ENCODE peak calls at places on chromosomes 16 and 17, in nine cellular contexts. U, Y, R, Q, E, O, D, I and N are unnamed samples.

GRCh38 chr16:65226077-65226476 is 104.2 kb upstream of the CDH11 start:
- DNase-seq in Q (no peak), Y (no peak), R (no peak), D (no peak), E (no peak), U (no peak), O (no peak), I (peak), N (no peak)

GRCh38 chr17:50268632-50269287 is 5.5 kb upstream of the TMEM92 start:
- DNase-seq in O (no peak), U (no peak), Q (no peak), R (peak), E (peak), I (no peak), D (no peak), Y (no peak), N (no peak)

GRCh38 chr17:6753006-6753445 is 2.8 kb upstream of the XAF1 start:
- DNase-seq in Y (no peak), Q (peak), D (peak), I (peak), R (peak), O (peak), E (peak), U (peak), N (no peak)

GRCh38 chr16:19389246-19389645 is 28.4 kb upstream of the TMC5 start:
- DNase-seq in I (peak), O (no peak), R (no peak), U (peak), D (peak), Y (peak), E (no peak), Q (no peak), N (peak)

GRCh38 chr17:37762669-37763068 is 17.8 kb upstream of the HNF1B start:
- DNase-seq in R (no peak), Q (no peak), Y (no peak), U (no peak), D (no peak), E (peak), O (no peak), I (no peak), N (no peak)

GRCh38 chr16:56649271-56649670 is 2.4 kb upstream of the MT1B start:
- DNase-seq in D (no peak), O (no peak), Q (no peak), E (no peak), U (no peak), I (no peak), Y (no peak), R (no peak), N (no peak)

GRCh38 chr17:41184480-41184961 is at the start of gene KRTAP4-1:
- DNase-seq in U (no peak), Y (no peak), Q (no peak), E (no peak), R (no peak), I (no peak), O (no peak), D (no peak), N (no peak)

GRCh38 chr17:37259030-37259735 is 116.6 kb upstream of the C17orf78 start:
- DNase-seq in U (peak), R (no peak), D (no peak), I (no peak), Q (no peak), O (no peak), Y (no peak), E (peak), N (peak)

GRCh38 chr17:35088647-35088910 is 25.1 kb upstream of the RFFL start:
- DNase-seq in D (no peak), I (no peak), E (no peak), U (no peak), Y (no peak), O (peak), Q (no peak), R (no peak), N (no peak)

GRCh38 chr17:50660042-50660886 is 25.6 kb downstream of the ABCC3 start:
- DNase-seq in O (peak), U (no peak), D (no peak), E (peak), Q (no peak), Y (no peak), I (no peak), R (no peak), N (no peak)

GRCh38 chr16:2584742-2585650 is 47.2 kb downstream of the PDPK1 start:
- DNase-seq in R (peak), D (no peak), I (no peak), U (no peak), O (peak), Q (no peak), E (peak), Y (no peak), N (no peak)

GRCh38 chr17:50630524-50631194 is 4.0 kb upstream of the ABCC3 start:
- DNase-seq in E (no peak), I (peak), R (no peak), U (peak), Q (no peak), Y (peak), O (peak), D (peak), N (peak)

GRCh38 chr17:8608001-8608400 is 22.5 kb downstream of the MYH10 start:
- DNase-seq in E (no peak), R (no peak), I (no peak), D (no peak), O (no peak), Y (no peak), Q (no peak), U (no peak), N (no peak)
- H3K27ac ChIP-seq in E (no peak), R (no peak), I (peak), D (no peak), O (no peak), Y (no peak), Q (no peak), U (no peak), N (no peak)

DNA sequence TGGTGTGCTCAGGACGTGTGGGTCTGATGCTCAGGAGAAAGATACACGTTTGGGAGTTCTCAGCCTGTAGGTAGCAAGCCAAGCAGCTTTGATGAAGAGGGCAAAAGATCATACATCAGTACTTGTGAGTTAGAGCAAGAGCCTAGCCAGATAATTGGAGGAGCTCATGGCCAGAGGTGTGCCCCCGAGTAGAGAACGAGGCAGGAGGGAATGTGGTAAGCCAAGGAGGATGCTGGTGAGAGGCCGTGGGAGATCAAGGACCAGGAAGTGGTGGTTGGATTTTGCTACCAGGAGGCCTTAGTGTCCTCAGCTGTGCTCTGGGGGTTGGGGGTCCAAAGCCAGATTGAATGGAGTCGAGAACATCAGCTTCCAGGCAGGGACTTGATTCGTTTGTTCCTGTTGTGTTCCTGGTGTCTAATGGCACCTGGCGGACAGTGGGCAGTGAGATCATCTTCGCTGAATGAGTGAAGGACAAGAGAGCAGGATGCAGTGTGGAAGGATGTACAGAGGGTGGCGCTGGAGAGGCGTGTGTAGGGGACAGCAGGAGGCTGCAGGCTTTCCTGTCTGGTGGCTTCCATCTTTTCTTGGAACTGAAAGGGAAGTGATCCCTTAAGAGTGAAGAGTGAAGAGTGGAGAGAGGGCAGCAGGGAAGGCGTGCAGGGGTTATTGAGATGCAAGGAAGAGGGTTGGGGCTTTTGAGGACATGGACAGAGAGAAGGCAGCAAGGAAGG is 11.6 kb downstream of the FBXL19 start:
- DNase-seq in E (peak), O (no peak), R (no peak), U (peak), D (no peak), Q (no peak), Y (peak), I (peak), N (no peak)
- TF ChIP-seq CTCF in E (peak), O (peak), R (no peak), U (peak), D (peak), Q (peak), Y (peak), I (peak), N (peak)

GRCh38 chr16:9843424-9844013 is 338.7 kb downstream of the GRIN2A start:
- DNase-seq in U (no peak), O (no peak), E (no peak), Y (no peak), I (no peak), R (no peak), Q (no peak), D (no peak), N (no peak)

GRCh38 chr16:9847146-9847545 is 335.1 kb downstream of the GRIN2A start:
- DNase-seq in O (no peak), R (no peak), E (no peak), U (no peak), Y (no peak), Q (no peak), D (no peak), I (no peak), N (no peak)

GRCh38 chr16:9844361-9844760 is 337.9 kb downstream of the GRIN2A start:
- DNase-seq in D (no peak), E (no peak), Q (no peak), R (no peak), O (no peak), U (no peak), Y (no peak), I (no peak), N (no peak)

GRCh38 chr16:9845661-9846361 is 336.4 kb downstream of the GRIN2A start:
- DNase-seq in D (no peak), O (no peak), I (no peak), R (no peak), U (peak), Q (no peak), Y (no peak), E (no peak), N (peak)

DNA sequence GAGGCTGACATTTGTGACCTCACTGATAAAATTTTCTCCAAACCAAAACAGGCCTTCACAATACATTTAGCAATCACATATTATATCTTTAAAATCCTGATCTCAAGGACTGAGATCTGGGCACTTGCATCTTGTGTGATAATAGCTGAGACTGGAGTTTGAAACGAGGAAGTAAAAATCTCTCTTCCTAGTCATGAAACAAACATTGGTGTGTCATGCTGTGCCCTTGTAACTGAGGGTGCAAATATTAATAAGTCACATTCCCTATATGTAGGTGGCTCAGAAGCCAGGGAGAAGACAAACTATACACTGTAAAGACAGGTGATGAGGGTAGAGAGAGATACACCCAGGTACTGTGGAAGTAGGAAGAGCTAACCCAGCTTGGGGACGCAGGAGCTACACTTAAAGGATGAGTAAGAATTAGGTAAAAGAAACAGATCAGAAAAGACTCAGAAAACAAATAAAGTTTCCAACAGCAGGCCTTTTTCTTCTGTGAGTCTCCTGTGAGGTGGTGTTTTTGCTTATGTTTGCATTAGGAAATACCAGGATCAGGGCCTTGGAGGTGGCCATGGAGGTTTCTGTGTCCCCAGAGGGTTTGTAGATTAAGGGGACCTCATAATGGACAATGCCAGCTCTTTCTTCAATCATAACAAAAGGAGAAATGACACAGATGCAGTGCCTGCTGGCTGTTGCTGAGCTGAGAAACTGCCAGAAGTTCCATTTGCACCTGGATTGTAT is 335.7 kb downstream of the GRIN2A start:
- DNase-seq in I (no peak), R (no peak), E (no peak), Y (no peak), U (no peak), O (no peak), Q (no peak), D (no peak), N (no peak)
- H3K27ac ChIP-seq in I (no peak), R (no peak), E (no peak), Y (no peak), U (peak), O (no peak), Q (no peak), D (no peak), N (no peak)

GRCh38 chr16:17078950-17079631 is 391.7 kb downstream of the XYLT1 start:
- DNase-seq in Y (no peak), E (no peak), R (no peak), D (no peak), U (no peak), I (peak), Q (no peak), O (no peak), N (no peak)
- TF ChIP-seq CTCF in Y (no peak), E (no peak), R (no peak), D (no peak), U (no peak), I (peak), Q (peak), O (no peak), N (no peak)

GRCh38 chr17:32445497-32445896 is 1.2 kb downstream of the PSMD11 start:
- DNase-seq in Y (no peak), R (no peak), Q (no peak), O (no peak), E (no peak), I (no peak), U (no peak), D (no peak), N (no peak)
- H3K27ac ChIP-seq in Y (no peak), R (no peak), Q (peak), O (no peak), E (no peak), I (no peak), U (peak), D (peak), N (peak)

GRCh38 chr17:67223924-67224323 is 21.1 kb downstream of the HELZ start:
- DNase-seq in I (no peak), O (no peak), Q (no peak), D (no peak), E (no peak), U (no peak), Y (no peak), R (no peak), N (peak)

GRCh38 chr17:67216544-67217320 is 28.3 kb downstream of the HELZ start:
- DNase-seq in E (no peak), I (no peak), Y (no peak), Q (no peak), R (no peak), O (no peak), U (no peak), D (no peak), N (no peak)

GRCh38 chr17:67218385-67218950 is 26.5 kb downstream of the HELZ start:
- DNase-seq in R (no peak), I (no peak), E (peak), Y (no peak), U (peak), O (no peak), D (no peak), Q (no peak), N (no peak)

GRCh38 chr17:67217446-67217845 is 27.6 kb downstream of the HELZ start:
- DNase-seq in I (no peak), Y (no peak), O (no peak), D (no peak), Q (no peak), U (no peak), R (no peak), E (no peak), N (no peak)

DNA sequence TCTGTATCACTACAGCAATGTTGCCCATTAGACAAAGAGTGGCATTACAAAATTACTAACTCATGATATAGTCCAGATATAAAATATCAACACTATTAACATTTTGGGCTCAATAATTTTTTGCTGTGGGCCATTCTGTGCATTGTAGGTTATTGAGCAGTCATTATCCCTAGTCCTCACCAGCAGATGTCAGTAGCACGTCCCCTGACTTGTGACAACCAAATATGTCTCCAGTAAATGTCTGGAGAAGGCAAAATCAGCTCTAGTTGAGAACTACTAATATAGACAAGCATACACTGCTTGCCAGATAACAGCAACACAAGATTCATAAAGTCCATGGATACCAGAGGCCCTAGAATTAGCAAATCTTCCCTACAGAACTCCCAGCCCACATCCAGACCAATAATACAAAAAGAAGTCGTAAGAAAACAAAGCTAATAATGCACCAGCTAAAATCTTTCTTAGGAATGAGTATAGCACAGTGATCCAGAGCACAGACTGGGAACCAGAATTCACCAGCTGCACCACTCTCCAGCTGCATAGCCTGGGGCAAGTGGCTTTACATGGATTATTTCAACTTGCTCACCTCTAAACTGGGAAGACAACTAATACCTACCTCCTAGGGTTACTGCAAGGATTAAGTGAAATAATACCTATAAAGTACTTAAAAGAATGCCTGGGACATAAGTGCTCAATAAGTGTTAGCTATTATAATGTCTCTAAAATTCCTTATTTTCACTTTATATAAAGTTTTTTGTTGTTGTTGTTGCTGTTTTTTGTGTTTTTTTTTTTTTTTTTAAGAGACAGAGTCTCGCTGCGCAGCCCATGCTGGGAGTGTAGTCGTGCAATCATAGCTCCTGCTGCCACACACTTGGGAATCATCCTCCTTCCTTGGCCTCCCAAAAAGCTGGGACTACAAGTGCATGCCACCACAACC is 23.7 kb downstream of the HELZ start:
- DNase-seq in O (no peak), I (peak), U (peak), R (no peak), Y (no peak), D (no peak), E (peak), Q (no peak), N (peak)
- TF ChIP-seq CTCF in O (peak), I (peak), U (peak), R (no peak), Y (peak), D (peak), E (peak), Q (no peak), N (peak)